ENCODE peak calls at places on chromosomes 13 and 19, in seven cellular contexts. One of them, this sample, is unnamed.

GRCh38 chr19:4390862-4391693 is 9.3 kb downstream of the SH3GL1 start:
- DNase-seq in AG04450: no peak
- DNase-seq in SK-N-SH: no peak
- DNase-seq in transverse colon: no peak
- DNase-seq in tibial artery: no peak
- DNase-seq in PC-9: no peak
- DNase-seq in cardiac muscle cell: no peak
- DNase-seq in this sample: no peak

GRCh38 chr19:18746393-18747167 is 44.5 kb downstream of the COMP start:
- DNase-seq in transverse colon: no peak
- DNase-seq in AG04450: no peak
- DNase-seq in SK-N-SH: no peak
- DNase-seq in PC-9: no peak
- DNase-seq in cardiac muscle cell: no peak
- DNase-seq in tibial artery: no peak
- DNase-seq in this sample: no peak

GRCh38 chr19:13872695-13873389 is 4.1 kb upstream of the NANOS3 start:
- DNase-seq in cardiac muscle cell: peak; percentile 70
- DNase-seq in AG04450: no peak
- DNase-seq in PC-9: peak; percentile 59
- DNase-seq in transverse colon: no peak
- DNase-seq in tibial artery: no peak
- DNase-seq in SK-N-SH: peak; percentile 43
- DNase-seq in this sample: no peak

GRCh38 chr19:51551673-51552440 is 19.2 kb upstream of the ZNF175 start:
- DNase-seq in AG04450: no peak
- DNase-seq in PC-9: no peak
- DNase-seq in transverse colon: no peak
- DNase-seq in tibial artery: no peak
- DNase-seq in cardiac muscle cell: no peak
- DNase-seq in SK-N-SH: no peak
- DNase-seq in this sample: no peak

GRCh38 chr13:30905932-30906383 is at the start of gene MEDAG:
- DNase-seq in SK-N-SH: no peak
- DNase-seq in PC-9: no peak
- DNase-seq in transverse colon: peak; percentile 17
- DNase-seq in cardiac muscle cell: no peak
- DNase-seq in tibial artery: peak; percentile 93
- DNase-seq in AG04450: no peak
- DNase-seq in this sample: peak; percentile 93

GRCh38 chr13:44022196-44022595 is 142.5 kb downstream of the LACC1 start:
- DNase-seq in SK-N-SH: no peak
- DNase-seq in cardiac muscle cell: no peak
- DNase-seq in transverse colon: no peak
- DNase-seq in PC-9: peak; percentile 96
- DNase-seq in tibial artery: no peak
- DNase-seq in AG04450: no peak
- DNase-seq in this sample: no peak

GRCh38 chr19:56642711-56643459 is at the start of gene SMIM17:
- DNase-seq in cardiac muscle cell: no peak
- DNase-seq in tibial artery: no peak
- DNase-seq in PC-9: no peak
- DNase-seq in transverse colon: no peak
- DNase-seq in SK-N-SH: peak; percentile 58
- DNase-seq in AG04450: no peak
- DNase-seq in this sample: no peak

GRCh38 chr13:51252954-51253531 is 30.8 kb downstream of the FAM124A start:
- DNase-seq in AG04450: no peak
- DNase-seq in SK-N-SH: no peak
- DNase-seq in cardiac muscle cell: no peak
- DNase-seq in PC-9: no peak
- DNase-seq in tibial artery: no peak
- DNase-seq in transverse colon: no peak
- DNase-seq in this sample: no peak

GRCh38 chr19:15587663-15588062 is 27.4 kb upstream of the CYP4F8 start:
- DNase-seq in AG04450: no peak
- DNase-seq in transverse colon: peak; percentile 16
- DNase-seq in PC-9: no peak
- DNase-seq in SK-N-SH: no peak
- DNase-seq in tibial artery: peak; percentile 49
- DNase-seq in cardiac muscle cell: no peak
- DNase-seq in this sample: peak; percentile 40

GRCh38 chr13:76600086-76600485 is 286.1 kb downstream of the KCTD12 start:
- DNase-seq in tibial artery: no peak
- DNase-seq in SK-N-SH: no peak
- DNase-seq in cardiac muscle cell: no peak
- DNase-seq in PC-9: no peak
- DNase-seq in transverse colon: no peak
- DNase-seq in AG04450: no peak
- DNase-seq in this sample: no peak

GRCh38 chr19:50204811-50205675 is 1.6 kb downstream of the MYH14 start:
- DNase-seq in cardiac muscle cell: peak; percentile 52
- DNase-seq in PC-9: peak; percentile 88
- DNase-seq in transverse colon: peak; percentile 95
- DNase-seq in tibial artery: no peak
- DNase-seq in SK-N-SH: peak; percentile 33
- DNase-seq in AG04450: no peak
- DNase-seq in this sample: no peak

GRCh38 chr13:38395505-38395803 is 45.8 kb downstream of the UFM1 start:
- DNase-seq in PC-9: no peak
- DNase-seq in SK-N-SH: no peak
- DNase-seq in cardiac muscle cell: no peak
- DNase-seq in transverse colon: no peak
- DNase-seq in tibial artery: no peak
- DNase-seq in AG04450: no peak
- DNase-seq in this sample: no peak

GRCh38 chr13:53873558-53873957 is 844.9 kb downstream of the OLFM4 start:
- DNase-seq in tibial artery: no peak
- DNase-seq in cardiac muscle cell: no peak
- DNase-seq in AG04450: no peak
- DNase-seq in SK-N-SH: peak; percentile 2
- DNase-seq in transverse colon: no peak
- DNase-seq in PC-9: no peak
- DNase-seq in this sample: no peak

GRCh38 chr19:46859637-46860124 is 1.1 kb upstream of the ARHGAP35 start:
- DNase-seq in cardiac muscle cell: no peak
- DNase-seq in transverse colon: peak; percentile 62
- DNase-seq in SK-N-SH: peak; percentile 58
- DNase-seq in tibial artery: peak; percentile 77
- DNase-seq in PC-9: no peak
- DNase-seq in AG04450: no peak
- DNase-seq in this sample: no peak

GRCh38 chr19:49690656-49691242 is at the start of gene CPT1C:
- DNase-seq in AG04450: peak; percentile 61
- DNase-seq in transverse colon: peak; percentile 75
- DNase-seq in cardiac muscle cell: peak; percentile 84
- DNase-seq in SK-N-SH: peak; percentile 96
- DNase-seq in PC-9: no peak
- DNase-seq in tibial artery: peak; percentile 75
- DNase-seq in this sample: no peak

GRCh38 chr13:39656325-39656677 is 839 bp downstream of the COG6 start:
- DNase-seq in SK-N-SH: no peak
- DNase-seq in cardiac muscle cell: no peak
- DNase-seq in tibial artery: no peak
- DNase-seq in PC-9: no peak
- DNase-seq in transverse colon: no peak
- DNase-seq in AG04450: no peak
- DNase-seq in this sample: no peak

GRCh38 chr19:45136507-45137178 is 24.1 kb downstream of the NKPD1 start:
- DNase-seq in transverse colon: no peak
- DNase-seq in tibial artery: no peak
- DNase-seq in SK-N-SH: peak; percentile 62
- DNase-seq in PC-9: no peak
- DNase-seq in AG04450: no peak
- DNase-seq in cardiac muscle cell: no peak
- DNase-seq in this sample: no peak

GRCh38 chr19:40143612-40144011 is 47.6 kb upstream of the MAP3K10 start:
- DNase-seq in AG04450: no peak
- DNase-seq in transverse colon: peak; percentile 41
- DNase-seq in SK-N-SH: no peak
- DNase-seq in tibial artery: no peak
- DNase-seq in PC-9: no peak
- DNase-seq in cardiac muscle cell: no peak
- DNase-seq in this sample: no peak

GRCh38 chr13:24995225-24995804 is 100.6 kb upstream of the PABPC3 start:
- DNase-seq in SK-N-SH: peak; percentile 62
- DNase-seq in tibial artery: peak; percentile 41
- DNase-seq in transverse colon: peak; percentile 53
- DNase-seq in AG04450: peak; percentile 66
- DNase-seq in cardiac muscle cell: peak; percentile 90
- DNase-seq in PC-9: peak; percentile 64
- DNase-seq in this sample: no peak

GRCh38 chr13:26558074-26558805 is 757 bp downstream of the WASF3 start:
- DNase-seq in transverse colon: no peak
- DNase-seq in cardiac muscle cell: peak; percentile 37
- DNase-seq in AG04450: no peak
- DNase-seq in SK-N-SH: peak; percentile 73
- DNase-seq in PC-9: no peak
- DNase-seq in tibial artery: no peak
- DNase-seq in this sample: no peak

GRCh38 chr13:79401259-79402071 is 4.6 kb downstream of the RBM26 start:
- DNase-seq in transverse colon: no peak
- DNase-seq in cardiac muscle cell: no peak
- DNase-seq in AG04450: no peak
- DNase-seq in PC-9: no peak
- DNase-seq in SK-N-SH: no peak
- DNase-seq in tibial artery: no peak
- DNase-seq in this sample: no peak

GRCh38 chr13:47188802-47189201 is 291.9 kb upstream of the HTR2A start:
- DNase-seq in transverse colon: no peak
- DNase-seq in tibial artery: no peak
- DNase-seq in SK-N-SH: no peak
- DNase-seq in cardiac muscle cell: no peak
- DNase-seq in AG04450: no peak
- DNase-seq in PC-9: no peak
- DNase-seq in this sample: no peak

GRCh38 chr13:113848431-113849260 is 15.2 kb downstream of the GAS6 start:
- DNase-seq in tibial artery: no peak
- DNase-seq in cardiac muscle cell: no peak
- DNase-seq in transverse colon: peak; percentile 79
- DNase-seq in AG04450: no peak
- DNase-seq in PC-9: no peak
- DNase-seq in SK-N-SH: no peak
- DNase-seq in this sample: peak; percentile 33
- H3K27ac ChIP-seq in tibial artery: no peak overlapping the region
- H3K27ac ChIP-seq in cardiac muscle cell: no peak overlapping the region
- H3K27ac ChIP-seq in transverse colon: peak overlapping the region; percentile 27
- H3K27ac ChIP-seq in AG04450: peak overlapping the region; percentile 39
- H3K27ac ChIP-seq in PC-9: peak overlapping the region; percentile 62
- H3K27ac ChIP-seq in SK-N-SH: no peak overlapping the region
- H3K27ac ChIP-seq in this sample: no peak overlapping the region

GRCh38 chr13:56561327-56561726 is 579.4 kb upstream of the PRR20A start:
- DNase-seq in SK-N-SH: no peak
- DNase-seq in AG04450: no peak
- DNase-seq in cardiac muscle cell: peak; percentile 2
- DNase-seq in transverse colon: no peak
- DNase-seq in PC-9: no peak
- DNase-seq in tibial artery: no peak
- DNase-seq in this sample: no peak
- TF ChIP-seq CTCF in SK-N-SH: peak; percentile 26
- TF ChIP-seq CTCF in AG04450: no peak
- TF ChIP-seq CTCF in cardiac muscle cell: no peak
- TF ChIP-seq CTCF in transverse colon: no peak
- TF ChIP-seq CTCF in PC-9: peak; percentile 22
- TF ChIP-seq CTCF in tibial artery: no peak
- TF ChIP-seq CTCF in this sample: no peak

GRCh38 chr19:30222428-30222873 is 149.7 kb upstream of the ZNF536 start:
- DNase-seq in SK-N-SH: peak; percentile 46
- DNase-seq in AG04450: no peak
- DNase-seq in tibial artery: no peak
- DNase-seq in PC-9: no peak
- DNase-seq in transverse colon: no peak
- DNase-seq in cardiac muscle cell: peak; percentile 55
- DNase-seq in this sample: no peak

GRCh38 chr19:30225615-30226463 is 146.3 kb upstream of the ZNF536 start:
- DNase-seq in cardiac muscle cell: no peak
- DNase-seq in AG04450: no peak
- DNase-seq in PC-9: no peak
- DNase-seq in tibial artery: no peak
- DNase-seq in SK-N-SH: peak; percentile 73
- DNase-seq in transverse colon: no peak
- DNase-seq in this sample: no peak

GRCh38 chr19:30222993-30223865 is 149.0 kb upstream of the ZNF536 start:
- DNase-seq in tibial artery: no peak
- DNase-seq in cardiac muscle cell: peak; percentile 45
- DNase-seq in PC-9: no peak
- DNase-seq in AG04450: no peak
- DNase-seq in SK-N-SH: no peak
- DNase-seq in transverse colon: no peak
- DNase-seq in this sample: no peak

GRCh38 chr19:30224689-30225606 is 147.2 kb upstream of the ZNF536 start:
- DNase-seq in PC-9: no peak
- DNase-seq in cardiac muscle cell: no peak
- DNase-seq in transverse colon: no peak
- DNase-seq in tibial artery: no peak
- DNase-seq in SK-N-SH: peak; percentile 84
- DNase-seq in AG04450: no peak
- DNase-seq in this sample: no peak

GRCh38 chr19:30223866-30224688 is 148.1 kb upstream of the ZNF536 start:
- DNase-seq in PC-9: no peak
- DNase-seq in transverse colon: no peak
- DNase-seq in cardiac muscle cell: no peak
- DNase-seq in SK-N-SH: no peak
- DNase-seq in AG04450: no peak
- DNase-seq in tibial artery: no peak
- DNase-seq in this sample: no peak
- H3K4me3 ChIP-seq in PC-9: no peak overlapping the region
- H3K4me3 ChIP-seq in transverse colon: no peak overlapping the region
- H3K4me3 ChIP-seq in cardiac muscle cell: no peak overlapping the region
- H3K4me3 ChIP-seq in SK-N-SH: peak overlapping the region; percentile 57
- H3K4me3 ChIP-seq in AG04450: no peak overlapping the region
- H3K4me3 ChIP-seq in tibial artery: no peak overlapping the region
- H3K4me3 ChIP-seq in this sample: no peak overlapping the region

GRCh38 chr13:106491463-106491862 is 44.0 kb downstream of the EFNB2 start:
- DNase-seq in PC-9: no peak
- DNase-seq in tibial artery: no peak
- DNase-seq in AG04450: no peak
- DNase-seq in transverse colon: no peak
- DNase-seq in cardiac muscle cell: no peak
- DNase-seq in SK-N-SH: no peak
- DNase-seq in this sample: no peak

GRCh38 chr13:106490887-106491321 is 44.6 kb downstream of the EFNB2 start:
- DNase-seq in AG04450: no peak
- DNase-seq in cardiac muscle cell: no peak
- DNase-seq in transverse colon: no peak
- DNase-seq in tibial artery: no peak
- DNase-seq in SK-N-SH: no peak
- DNase-seq in PC-9: no peak
- DNase-seq in this sample: no peak

GRCh38 chr13:106493569-106493968 is 41.9 kb downstream of the EFNB2 start:
- DNase-seq in cardiac muscle cell: no peak
- DNase-seq in SK-N-SH: no peak
- DNase-seq in PC-9: no peak
- DNase-seq in transverse colon: no peak
- DNase-seq in AG04450: no peak
- DNase-seq in tibial artery: peak; percentile 47
- DNase-seq in this sample: no peak

GRCh38 chr13:106492576-106493323 is 42.7 kb downstream of the EFNB2 start:
- DNase-seq in cardiac muscle cell: no peak
- DNase-seq in SK-N-SH: no peak
- DNase-seq in transverse colon: no peak
- DNase-seq in tibial artery: no peak
- DNase-seq in AG04450: no peak
- DNase-seq in PC-9: no peak
- DNase-seq in this sample: no peak

GRCh38 chr13:106491928-106492327 is 43.5 kb downstream of the EFNB2 start:
- DNase-seq in AG04450: no peak
- DNase-seq in cardiac muscle cell: no peak
- DNase-seq in SK-N-SH: no peak
- DNase-seq in transverse colon: no peak
- DNase-seq in tibial artery: no peak
- DNase-seq in PC-9: no peak
- DNase-seq in this sample: no peak
- H3K27ac ChIP-seq in AG04450: no peak overlapping the region
- H3K27ac ChIP-seq in cardiac muscle cell: no peak overlapping the region
- H3K27ac ChIP-seq in SK-N-SH: no peak overlapping the region
- H3K27ac ChIP-seq in transverse colon: no peak overlapping the region
- H3K27ac ChIP-seq in tibial artery: no peak overlapping the region
- H3K27ac ChIP-seq in PC-9: no peak overlapping the region
- H3K27ac ChIP-seq in this sample: no peak overlapping the region

This sample was measured in coronary artery.